ENCODE peak calls at places on chromosomes 4 and X, in nine cellular contexts. W, O, J, N, F, L, X, Z and T are unnamed samples.

GRCh38 chrX:106415276-106415895 is 196.4 kb upstream of the RADX start:
- DNase-seq in W (peak; percentile 7), O (no peak), J (no peak), N (no peak), F (peak; percentile 23), L (no peak), X (no peak), Z (peak; percentile 33), T (no peak)

GRCh38 chr4:86032476-86033022 is 327.3 kb downstream of the MAPK10 start:
- DNase-seq in W (peak; percentile 98), O (no peak), J (peak; percentile 42), N (no peak), F (peak; percentile 79), L (no peak), X (no peak), Z (peak; percentile 98), T (peak; percentile 36)

GRCh38 chrX:17743913-17744312 is 6.6 kb downstream of the SCML1 start:
- DNase-seq in W (no peak), O (no peak), J (no peak), N (no peak), F (no peak), L (no peak), X (no peak), Z (peak; percentile 35), T (no peak)

GRCh38 chrX:74445099-74445498 is 23.8 kb downstream of the SLC16A2 start:
- DNase-seq in W (no peak), O (no peak), J (no peak), N (no peak), F (no peak), L (no peak), X (no peak), Z (no peak), T (no peak)

GRCh38 chrX:30657542-30658238 is 4.5 kb downstream of the GK start:
- DNase-seq in W (peak; percentile 33), O (no peak), J (no peak), N (no peak), F (peak; percentile 35), L (no peak), X (no peak), Z (peak; percentile 84), T (peak; percentile 7)

GRCh38 chr4:153780876-153781275 is 8.0 kb downstream of the SFRP2 start:
- DNase-seq in W (no peak), O (no peak), J (no peak), N (no peak), F (no peak), L (no peak), X (no peak), Z (no peak), T (no peak)

GRCh38 chrX:77446029-77446585 is 1.1 kb upstream of the FGF16 start:
- DNase-seq in W (no peak), O (no peak), J (no peak), N (no peak), F (no peak), L (peak; percentile 10), X (no peak), Z (no peak), T (no peak)

GRCh38 chrX:17531500-17531899 is 156.5 kb downstream of the NHS start:
- DNase-seq in W (no peak), O (no peak), J (no peak), N (no peak), F (no peak), L (no peak), X (no peak), Z (no peak), T (no peak)

GRCh38 chrX:78123190-78123589 is 16.3 kb downstream of the TAF9B start:
- DNase-seq in W (peak; percentile 29), O (no peak), J (no peak), N (no peak), F (peak; percentile 45), L (no peak), X (no peak), Z (peak; percentile 68), T (no peak)

GRCh38 chr4:166862032-166862431 is 372.3 kb downstream of the SPOCK3 start:
- DNase-seq in W (no peak), O (no peak), J (no peak), N (no peak), F (no peak), L (no peak), X (no peak), Z (no peak), T (no peak)

GRCh38 chr4:1290165-1290977 is 680 bp downstream of the MAEA start:
- DNase-seq in W (peak; percentile 11), O (peak; percentile 27), J (no peak), N (no peak), F (no peak), L (peak; percentile 56), X (no peak), Z (peak; percentile 66), T (no peak)

GRCh38 chr4:81369898-81370297 is 101.8 kb downstream of the RASGEF1B start:
- DNase-seq in W (no peak), O (no peak), J (no peak), N (no peak), F (no peak), L (no peak), X (no peak), Z (no peak), T (no peak)

GRCh38 chr4:40149960-40150385 is 46.9 kb upstream of the RHOH start:
- DNase-seq in W (peak; percentile 65), O (peak; percentile 75), J (peak; percentile 59), N (peak; percentile 49), F (peak; percentile 57), L (peak; percentile 68), X (peak; percentile 24), Z (peak; percentile 79), T (peak; percentile 38)

GRCh38 chr4:87566276-87566675 is 37.1 kb upstream of the SPARCL1 start:
- DNase-seq in W (no peak), O (no peak), J (no peak), N (no peak), F (no peak), L (no peak), X (no peak), Z (no peak), T (no peak)

GRCh38 chr4:54837576-54838140 is 179.9 kb downstream of the KIT start:
- DNase-seq in W (peak; percentile 44), O (no peak), J (no peak), N (no peak), F (no peak), L (no peak), X (no peak), Z (peak; percentile 5), T (no peak)

DNA sequence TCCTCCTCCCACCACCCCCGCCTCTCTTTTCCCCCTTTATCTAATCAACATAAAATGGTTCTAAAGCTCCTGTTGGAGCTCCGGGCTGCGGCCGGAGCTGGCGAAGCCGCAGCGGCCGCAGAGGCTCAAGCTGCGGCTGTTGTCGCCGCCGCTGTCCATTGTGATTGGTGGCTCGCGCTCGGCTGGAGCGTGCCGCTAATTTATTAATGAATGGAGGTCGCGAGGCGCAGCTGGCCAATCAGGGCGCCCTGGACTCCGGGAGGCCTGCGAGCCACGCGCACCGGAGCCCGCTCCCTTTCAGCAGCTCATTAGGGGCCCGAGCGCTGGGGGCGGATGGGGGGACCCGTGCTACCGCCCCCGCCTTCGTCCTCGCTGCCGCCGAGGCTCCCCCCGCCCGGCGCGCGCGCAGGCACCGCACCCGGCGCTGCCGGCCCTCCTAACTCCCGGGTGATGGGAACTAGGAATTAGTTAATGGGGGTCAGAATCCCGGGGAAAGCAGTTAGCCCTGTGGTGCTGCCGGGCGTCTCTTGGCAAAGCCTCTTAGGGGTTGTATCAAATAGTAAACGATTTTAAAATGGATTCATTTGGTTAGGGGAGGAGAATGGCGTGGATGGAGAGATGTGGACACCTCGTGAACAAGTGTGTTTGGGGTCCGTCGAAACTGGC is 554 bp upstream of the NEUROG2 start:
- DNase-seq in W (no peak), O (no peak), J (no peak), N (no peak), F (no peak), L (no peak), X (no peak), Z (no peak), T (no peak)
- H3K4me3 ChIP-seq in W (no peak overlapping the region), O (peak overlapping the region; percentile 27), J (peak overlapping the region; percentile 53), N (no peak overlapping the region), F (peak overlapping the region; percentile 10), L (peak overlapping the region; percentile 54), X (peak overlapping the region; percentile 26), Z (no peak overlapping the region), T (no peak overlapping the region)

GRCh38 chr4:171876636-171877035 is 63.4 kb downstream of the GALNTL6 start:
- DNase-seq in W (peak; percentile 25), O (no peak), J (no peak), N (no peak), F (no peak), L (no peak), X (no peak), Z (no peak), T (no peak)
- H3K4me3 ChIP-seq in W (no peak overlapping the region), O (no peak overlapping the region), J (no peak overlapping the region), N (no peak overlapping the region), F (no peak overlapping the region), L (no peak overlapping the region), X (no peak overlapping the region), Z (no peak overlapping the region), T (no peak overlapping the region)

DNA sequence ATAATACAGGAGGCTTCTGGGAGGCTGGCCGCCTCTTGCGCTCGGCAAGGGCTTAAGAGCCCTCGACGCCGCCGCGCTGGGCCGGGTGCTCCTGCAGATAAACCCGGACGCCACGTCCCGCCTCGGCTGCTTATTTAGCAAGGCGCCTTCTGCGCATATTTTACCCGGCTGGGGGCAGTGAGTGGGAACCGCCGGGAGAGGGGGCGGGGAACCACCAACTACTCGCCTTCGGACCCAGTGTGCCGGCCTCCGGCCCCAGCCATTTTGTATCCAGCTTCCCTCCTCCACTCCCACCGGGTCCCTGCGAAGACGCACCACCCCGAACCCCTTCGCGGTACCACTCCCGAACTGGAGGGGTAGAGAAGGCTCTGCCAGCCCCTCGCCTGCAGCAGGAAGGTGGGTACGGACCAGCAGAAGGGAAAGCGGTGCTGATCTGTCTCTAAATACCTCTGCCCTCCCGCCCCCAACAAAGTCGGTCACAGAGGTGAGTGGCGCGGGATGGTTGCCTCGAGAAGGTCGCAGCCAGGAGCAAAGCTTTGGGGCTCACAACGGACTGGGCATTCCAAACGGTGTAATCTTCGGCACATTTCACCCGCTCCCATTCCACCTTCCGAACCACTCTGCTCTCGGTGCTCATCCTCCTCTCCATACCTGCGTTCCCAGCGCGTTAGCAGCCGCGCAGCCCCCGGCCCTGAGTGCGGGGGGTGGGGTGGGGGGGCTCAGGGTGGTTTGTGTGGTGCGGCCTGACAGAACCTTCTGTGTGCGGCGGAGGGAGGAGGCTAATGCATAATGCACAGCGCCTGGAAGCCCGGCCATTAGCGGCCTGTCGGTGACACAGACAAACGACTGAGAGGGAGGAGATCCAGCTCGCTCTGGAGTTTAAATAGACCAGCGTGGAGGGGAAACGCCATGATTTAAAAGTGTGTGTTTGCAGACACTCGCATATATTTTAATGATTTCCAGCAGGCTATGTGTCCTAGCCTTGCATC is 4.9 kb upstream of the BCOR start:
- DNase-seq in W (no peak), O (no peak), J (no peak), N (no peak), F (no peak), L (no peak), X (no peak), Z (no peak), T (no peak)
- H3K4me3 ChIP-seq in W (no peak overlapping the region), O (no peak overlapping the region), J (no peak overlapping the region), N (no peak overlapping the region), F (no peak overlapping the region), L (no peak overlapping the region), X (no peak overlapping the region), Z (no peak overlapping the region), T (no peak overlapping the region)

DNA sequence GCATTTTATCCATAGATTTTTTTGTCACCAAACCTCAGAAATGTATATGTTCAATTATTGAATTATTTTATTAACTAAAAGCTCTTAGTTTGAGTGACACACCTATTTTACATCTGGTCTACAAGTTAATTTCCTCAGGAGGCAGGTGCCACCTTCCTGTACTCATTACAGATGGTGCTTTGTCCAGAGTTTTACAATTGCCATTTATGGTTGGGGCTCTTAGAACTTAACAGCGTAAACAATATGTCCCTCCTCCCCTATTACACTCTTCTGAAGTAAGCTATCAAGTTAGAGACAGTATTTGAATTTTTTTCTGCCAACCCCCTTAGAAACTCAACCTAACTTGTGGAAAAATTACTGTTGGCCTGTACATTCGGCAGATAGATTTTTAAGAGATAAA is 8.0 kb downstream of the CXXC4 start:
- DNase-seq in W (no peak), O (no peak), J (no peak), N (no peak), F (no peak), L (no peak), X (no peak), Z (no peak), T (no peak)
- H3K4me3 ChIP-seq in W (no peak overlapping the region), O (no peak overlapping the region), J (no peak overlapping the region), N (no peak overlapping the region), F (no peak overlapping the region), L (no peak overlapping the region), X (no peak overlapping the region), Z (no peak overlapping the region), T (no peak overlapping the region)